ENCODE peak calls at places on chromosomes 6 and 20, in six cellular contexts. One of them, this sample, is unnamed.

GRCh38 chr6:72704979-72705378 is 83.1 kb downstream of the KCNQ5 start:
- DNase-seq in GM23248: peak
- DNase-seq in ovary: no peak
- DNase-seq in RCC 7860: no peak
- DNase-seq in activated naive CD4-positive, alpha-beta T cell treated with anti-CD3 and anti-CD28 coated beads for 36 hours: no peak
- DNase-seq in cardiac fibroblast: peak
- DNase-seq in this sample: no peak

GRCh38 chr6:113854531-113855499 is 2.3 kb upstream of the MARCKS start:
- DNase-seq in GM23248: peak
- DNase-seq in ovary: peak
- DNase-seq in RCC 7860: peak
- DNase-seq in activated naive CD4-positive, alpha-beta T cell treated with anti-CD3 and anti-CD28 coated beads for 36 hours: peak
- DNase-seq in cardiac fibroblast: peak
- DNase-seq in this sample: no peak

GRCh38 chr6:89347825-89348224 is 4.7 kb downstream of the UBE2J1 start:
- DNase-seq in GM23248: peak
- DNase-seq in ovary: no peak
- DNase-seq in RCC 7860: peak
- DNase-seq in activated naive CD4-positive, alpha-beta T cell treated with anti-CD3 and anti-CD28 coated beads for 36 hours: no peak
- DNase-seq in cardiac fibroblast: no peak
- DNase-seq in this sample: no peak

GRCh38 chr6:2943564-2943955 is 27.8 kb downstream of the SERPINB6 start:
- DNase-seq in GM23248: no peak
- DNase-seq in ovary: no peak
- DNase-seq in RCC 7860: no peak
- DNase-seq in activated naive CD4-positive, alpha-beta T cell treated with anti-CD3 and anti-CD28 coated beads for 36 hours: no peak
- DNase-seq in cardiac fibroblast: no peak
- DNase-seq in this sample: no peak

GRCh38 chr6:158715330-158716311 is 65.8 kb downstream of the SYTL3 start:
- DNase-seq in GM23248: no peak
- DNase-seq in ovary: no peak
- DNase-seq in RCC 7860: no peak
- DNase-seq in activated naive CD4-positive, alpha-beta T cell treated with anti-CD3 and anti-CD28 coated beads for 36 hours: no peak
- DNase-seq in cardiac fibroblast: no peak
- DNase-seq in this sample: no peak

GRCh38 chr20:64245746-64246595 is 9.6 kb upstream of the PCMTD2 start:
- DNase-seq in GM23248: no peak
- DNase-seq in ovary: no peak
- DNase-seq in RCC 7860: no peak
- DNase-seq in activated naive CD4-positive, alpha-beta T cell treated with anti-CD3 and anti-CD28 coated beads for 36 hours: no peak
- DNase-seq in cardiac fibroblast: no peak
- DNase-seq in this sample: no peak

GRCh38 chr6:68760941-68761676 is 126.0 kb downstream of the ADGRB3 start:
- DNase-seq in GM23248: no peak
- DNase-seq in ovary: no peak
- DNase-seq in RCC 7860: no peak
- DNase-seq in activated naive CD4-positive, alpha-beta T cell treated with anti-CD3 and anti-CD28 coated beads for 36 hours: no peak
- DNase-seq in cardiac fibroblast: no peak
- DNase-seq in this sample: no peak

GRCh38 chr6:35240838-35241801 is 18.4 kb upstream of the ZNF76 start:
- DNase-seq in GM23248: peak
- DNase-seq in ovary: peak
- DNase-seq in RCC 7860: peak
- DNase-seq in activated naive CD4-positive, alpha-beta T cell treated with anti-CD3 and anti-CD28 coated beads for 36 hours: peak
- DNase-seq in cardiac fibroblast: peak
- DNase-seq in this sample: peak

GRCh38 chr6:70270287-70271005 is 32.4 kb downstream of the COL9A1 start:
- DNase-seq in GM23248: no peak
- DNase-seq in ovary: no peak
- DNase-seq in RCC 7860: no peak
- DNase-seq in activated naive CD4-positive, alpha-beta T cell treated with anti-CD3 and anti-CD28 coated beads for 36 hours: no peak
- DNase-seq in cardiac fibroblast: no peak
- DNase-seq in this sample: no peak

GRCh38 chr6:37650071-37650481 is 47.6 kb downstream of the MDGA1 start:
- DNase-seq in GM23248: no peak
- DNase-seq in ovary: no peak
- DNase-seq in RCC 7860: no peak
- DNase-seq in activated naive CD4-positive, alpha-beta T cell treated with anti-CD3 and anti-CD28 coated beads for 36 hours: no peak
- DNase-seq in cardiac fibroblast: no peak
- DNase-seq in this sample: no peak

GRCh38 chr6:154532426-154532825 is 21.9 kb upstream of the CNKSR3 start:
- DNase-seq in GM23248: no peak
- DNase-seq in ovary: no peak
- DNase-seq in RCC 7860: no peak
- DNase-seq in activated naive CD4-positive, alpha-beta T cell treated with anti-CD3 and anti-CD28 coated beads for 36 hours: no peak
- DNase-seq in cardiac fibroblast: no peak
- DNase-seq in this sample: no peak

GRCh38 chr6:137883400-137883888 is 16.4 kb downstream of the TNFAIP3 start:
- DNase-seq in GM23248: no peak
- DNase-seq in ovary: no peak
- DNase-seq in RCC 7860: no peak
- DNase-seq in activated naive CD4-positive, alpha-beta T cell treated with anti-CD3 and anti-CD28 coated beads for 36 hours: peak
- DNase-seq in cardiac fibroblast: peak
- DNase-seq in this sample: peak